ENCODE peak calls at places on chromosome 18, in seven cellular contexts. One of them, this sample, is unnamed. For H3K36me3, the result is how much of the 10 kb centered on the place peaks cover.

GRCh38 chr18:7082666-7083065 is 34.9 kb downstream of the LAMA1 start:
- DNase-seq in MG63: no peak
- DNase-seq in thoracic aorta: no peak
- DNase-seq in breast epithelium: no peak
- DNase-seq in effector memory CD4-positive, alpha-beta T cell: no peak
- DNase-seq in neuronal stem cell: no peak
- DNase-seq in CD8-positive, alpha-beta T cell: no peak
- DNase-seq in this sample: no peak

GRCh38 chr18:685438-685837 is 27.0 kb downstream of the ENOSF1 start:
- DNase-seq in neuronal stem cell: no peak
- DNase-seq in CD8-positive, alpha-beta T cell: no peak
- DNase-seq in breast epithelium: no peak
- DNase-seq in MG63: no peak
- DNase-seq in effector memory CD4-positive, alpha-beta T cell: no peak
- DNase-seq in thoracic aorta: no peak
- DNase-seq in this sample: no peak

GRCh38 chr18:58896268-58896667 is 31.6 kb downstream of the ZNF532 start:
- DNase-seq in MG63: no peak
- DNase-seq in breast epithelium: no peak
- DNase-seq in CD8-positive, alpha-beta T cell: no peak
- DNase-seq in effector memory CD4-positive, alpha-beta T cell: no peak
- DNase-seq in neuronal stem cell: no peak
- DNase-seq in thoracic aorta: no peak
- DNase-seq in this sample: no peak

GRCh38 chr18:74608681-74609080 is 11.0 kb downstream of the ZNF407 start:
- DNase-seq in MG63: no peak
- DNase-seq in neuronal stem cell: no peak
- DNase-seq in CD8-positive, alpha-beta T cell: no peak
- DNase-seq in effector memory CD4-positive, alpha-beta T cell: no peak
- DNase-seq in thoracic aorta: no peak
- DNase-seq in breast epithelium: no peak
- DNase-seq in this sample: no peak

GRCh38 chr18:76364282-76365259 is 130.5 kb downstream of the ZNF516 start:
- DNase-seq in breast epithelium: no peak
- DNase-seq in effector memory CD4-positive, alpha-beta T cell: no peak
- DNase-seq in neuronal stem cell: no peak
- DNase-seq in CD8-positive, alpha-beta T cell: no peak
- DNase-seq in MG63: no peak
- DNase-seq in thoracic aorta: no peak
- DNase-seq in this sample: no peak

GRCh38 chr18:77061291-77061945 is 71.2 kb downstream of the MBP start:
- DNase-seq in MG63: no peak
- DNase-seq in CD8-positive, alpha-beta T cell: no peak
- DNase-seq in thoracic aorta: no peak
- DNase-seq in neuronal stem cell: no peak
- DNase-seq in breast epithelium: no peak
- DNase-seq in effector memory CD4-positive, alpha-beta T cell: no peak
- DNase-seq in this sample: no peak

GRCh38 chr18:50091495-50092249 is 103.3 kb downstream of the MYO5B start:
- DNase-seq in breast epithelium: no peak
- DNase-seq in neuronal stem cell: no peak
- DNase-seq in thoracic aorta: no peak
- DNase-seq in MG63: no peak
- DNase-seq in CD8-positive, alpha-beta T cell: no peak
- DNase-seq in effector memory CD4-positive, alpha-beta T cell: no peak
- DNase-seq in this sample: no peak

GRCh38 chr18:58863539-58864145 is 1.0 kb upstream of the ZNF532 start:
- DNase-seq in effector memory CD4-positive, alpha-beta T cell: no peak
- DNase-seq in neuronal stem cell: peak
- DNase-seq in thoracic aorta: no peak
- DNase-seq in breast epithelium: no peak
- DNase-seq in MG63: peak
- DNase-seq in CD8-positive, alpha-beta T cell: no peak
- DNase-seq in this sample: peak

GRCh38 chr18:23857756-23858155 is 156.8 kb upstream of the TTC39C start:
- DNase-seq in thoracic aorta: no peak
- DNase-seq in breast epithelium: no peak
- DNase-seq in MG63: no peak
- DNase-seq in CD8-positive, alpha-beta T cell: no peak
- DNase-seq in neuronal stem cell: no peak
- DNase-seq in effector memory CD4-positive, alpha-beta T cell: no peak
- DNase-seq in this sample: peak

GRCh38 chr18:63099848-63100625 is 219.5 kb downstream of the BCL2 start:
- DNase-seq in MG63: no peak
- DNase-seq in thoracic aorta: no peak
- DNase-seq in breast epithelium: no peak
- DNase-seq in CD8-positive, alpha-beta T cell: no peak
- DNase-seq in neuronal stem cell: no peak
- DNase-seq in effector memory CD4-positive, alpha-beta T cell: no peak
- DNase-seq in this sample: peak

GRCh38 chr18:62522178-62522509 is 681 bp upstream of the ZCCHC2 start:
- DNase-seq in effector memory CD4-positive, alpha-beta T cell: no peak
- DNase-seq in CD8-positive, alpha-beta T cell: no peak
- DNase-seq in MG63: no peak
- DNase-seq in thoracic aorta: no peak
- DNase-seq in breast epithelium: no peak
- DNase-seq in neuronal stem cell: no peak
- DNase-seq in this sample: no peak

GRCh38 chr18:80168982-80169381 is 59.9 kb downstream of the ADNP2 start:
- DNase-seq in MG63: no peak
- DNase-seq in CD8-positive, alpha-beta T cell: no peak
- DNase-seq in thoracic aorta: no peak
- DNase-seq in breast epithelium: no peak
- DNase-seq in effector memory CD4-positive, alpha-beta T cell: no peak
- DNase-seq in neuronal stem cell: no peak
- DNase-seq in this sample: no peak

GRCh38 chr18:61731693-61732376 is 161.0 kb downstream of the RNF152 start:
- DNase-seq in thoracic aorta: no peak
- DNase-seq in CD8-positive, alpha-beta T cell: no peak
- DNase-seq in effector memory CD4-positive, alpha-beta T cell: no peak
- DNase-seq in breast epithelium: no peak
- DNase-seq in MG63: peak
- DNase-seq in neuronal stem cell: no peak
- DNase-seq in this sample: no peak

GRCh38 chr18:22988208-22988607 is 55.1 kb downstream of the RBBP8 start:
- DNase-seq in breast epithelium: no peak
- DNase-seq in CD8-positive, alpha-beta T cell: no peak
- DNase-seq in thoracic aorta: no peak
- DNase-seq in effector memory CD4-positive, alpha-beta T cell: no peak
- DNase-seq in MG63: no peak
- DNase-seq in neuronal stem cell: no peak
- DNase-seq in this sample: no peak

GRCh38 chr18:5237083-5237722 is 40.1 kb upstream of the AKAIN1 start:
- DNase-seq in MG63: no peak
- DNase-seq in neuronal stem cell: peak
- DNase-seq in effector memory CD4-positive, alpha-beta T cell: no peak
- DNase-seq in thoracic aorta: no peak
- DNase-seq in breast epithelium: peak
- DNase-seq in CD8-positive, alpha-beta T cell: peak
- DNase-seq in this sample: no peak

GRCh38 chr18:74804677-74805076 is 207.0 kb downstream of the ZNF407 start:
- DNase-seq in MG63: no peak
- DNase-seq in neuronal stem cell: no peak
- DNase-seq in thoracic aorta: no peak
- DNase-seq in breast epithelium: no peak
- DNase-seq in effector memory CD4-positive, alpha-beta T cell: no peak
- DNase-seq in CD8-positive, alpha-beta T cell: no peak
- DNase-seq in this sample: no peak

GRCh38 chr18:69143084-69143483 is 257.6 kb upstream of the DOK6 start:
- DNase-seq in effector memory CD4-positive, alpha-beta T cell: no peak
- DNase-seq in MG63: no peak
- DNase-seq in neuronal stem cell: no peak
- DNase-seq in breast epithelium: no peak
- DNase-seq in thoracic aorta: no peak
- DNase-seq in CD8-positive, alpha-beta T cell: no peak
- DNase-seq in this sample: no peak

GRCh38 chr18:79927597-79928562 is 23.6 kb downstream of the SLC66A2 start:
- DNase-seq in MG63: no peak
- DNase-seq in breast epithelium: peak
- DNase-seq in neuronal stem cell: no peak
- DNase-seq in effector memory CD4-positive, alpha-beta T cell: no peak
- DNase-seq in thoracic aorta: no peak
- DNase-seq in CD8-positive, alpha-beta T cell: no peak
- DNase-seq in this sample: no peak

GRCh38 chr18:22549260-22549937 is 131.7 kb upstream of the CTAGE1 start:
- DNase-seq in neuronal stem cell: no peak
- DNase-seq in CD8-positive, alpha-beta T cell: no peak
- DNase-seq in breast epithelium: no peak
- DNase-seq in thoracic aorta: no peak
- DNase-seq in effector memory CD4-positive, alpha-beta T cell: no peak
- DNase-seq in MG63: no peak
- DNase-seq in this sample: no peak

GRCh38 chr18:702957-703659 is 9.3 kb downstream of the ENOSF1 start:
- DNase-seq in CD8-positive, alpha-beta T cell: no peak
- DNase-seq in MG63: peak
- DNase-seq in effector memory CD4-positive, alpha-beta T cell: no peak
- DNase-seq in breast epithelium: no peak
- DNase-seq in neuronal stem cell: no peak
- DNase-seq in thoracic aorta: no peak
- DNase-seq in this sample: no peak

GRCh38 chr18:6406075-6406909 is 8.4 kb downstream of the L3MBTL4 start:
- DNase-seq in thoracic aorta: no peak
- DNase-seq in neuronal stem cell: no peak
- DNase-seq in breast epithelium: no peak
- DNase-seq in CD8-positive, alpha-beta T cell: no peak
- DNase-seq in MG63: no peak
- DNase-seq in effector memory CD4-positive, alpha-beta T cell: no peak
- DNase-seq in this sample: no peak

DNA sequence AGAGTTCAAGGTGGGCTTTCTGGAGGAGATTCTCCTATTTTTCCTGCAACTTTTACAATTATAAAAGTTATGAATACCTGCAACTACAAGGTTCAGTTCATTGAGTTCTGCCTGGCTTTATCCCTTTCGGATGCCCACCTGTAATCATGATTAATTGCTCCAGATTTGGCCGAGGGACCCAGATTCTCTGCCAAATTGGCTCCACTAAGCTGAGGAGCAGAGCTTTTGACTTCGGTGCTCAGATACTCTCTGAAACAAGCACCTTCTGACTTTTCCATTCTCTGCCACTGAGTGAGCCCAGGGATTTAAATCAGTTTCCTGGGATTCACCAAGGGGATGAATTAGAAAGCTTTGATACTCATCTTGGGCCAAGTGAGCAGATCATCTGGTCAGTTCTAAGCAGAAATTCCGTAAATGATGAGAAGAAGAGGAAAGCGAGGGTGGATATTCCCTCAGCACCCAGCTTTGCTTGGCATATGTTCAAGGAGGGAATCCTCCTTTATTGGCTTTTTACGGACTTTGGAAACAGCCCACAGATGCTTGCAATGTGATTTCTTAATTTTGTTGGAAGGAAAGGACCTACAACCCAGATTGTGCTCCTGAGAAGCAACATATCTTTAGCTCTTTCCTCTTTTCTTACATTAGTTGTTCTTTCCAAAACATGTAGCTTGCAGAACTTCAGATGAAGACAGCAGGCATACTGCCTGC is 179.2 kb downstream of the SETBP1 start:
- DNase-seq in MG63: no peak
- DNase-seq in neuronal stem cell: no peak
- DNase-seq in thoracic aorta: no peak
- DNase-seq in breast epithelium: no peak
- DNase-seq in CD8-positive, alpha-beta T cell: no peak
- DNase-seq in effector memory CD4-positive, alpha-beta T cell: no peak
- DNase-seq in this sample: no peak
- H3K4me3 ChIP-seq in MG63: no peak
- H3K4me3 ChIP-seq in neuronal stem cell: no peak
- H3K4me3 ChIP-seq in thoracic aorta: no peak
- H3K4me3 ChIP-seq in breast epithelium: no peak
- H3K4me3 ChIP-seq in CD8-positive, alpha-beta T cell: no peak
- H3K4me3 ChIP-seq in effector memory CD4-positive, alpha-beta T cell: no peak
- H3K4me3 ChIP-seq in this sample: no peak

GRCh38 chr18:3458952-3459853 is 9.2 kb downstream of the TGIF1 start:
- DNase-seq in effector memory CD4-positive, alpha-beta T cell: no peak
- DNase-seq in CD8-positive, alpha-beta T cell: no peak
- DNase-seq in MG63: no peak
- DNase-seq in neuronal stem cell: no peak
- DNase-seq in breast epithelium: no peak
- DNase-seq in thoracic aorta: no peak
- DNase-seq in this sample: no peak
- H3K36me3 ChIP-seq in effector memory CD4-positive, alpha-beta T cell: under half
- H3K36me3 ChIP-seq in CD8-positive, alpha-beta T cell: under half
- H3K36me3 ChIP-seq in MG63: half or more
- H3K36me3 ChIP-seq in neuronal stem cell: under half
- H3K36me3 ChIP-seq in breast epithelium: under half
- H3K36me3 ChIP-seq in thoracic aorta: under half
- H3K36me3 ChIP-seq in this sample: under half

GRCh38 chr18:55534547-55534946 is 53.4 kb downstream of the TCF4 start:
- DNase-seq in thoracic aorta: no peak
- DNase-seq in breast epithelium: no peak
- DNase-seq in effector memory CD4-positive, alpha-beta T cell: no peak
- DNase-seq in CD8-positive, alpha-beta T cell: no peak
- DNase-seq in MG63: no peak
- DNase-seq in neuronal stem cell: no peak
- DNase-seq in this sample: no peak
- H3K4me3 ChIP-seq in thoracic aorta: no peak
- H3K4me3 ChIP-seq in breast epithelium: no peak
- H3K4me3 ChIP-seq in effector memory CD4-positive, alpha-beta T cell: no peak
- H3K4me3 ChIP-seq in CD8-positive, alpha-beta T cell: no peak
- H3K4me3 ChIP-seq in MG63: no peak
- H3K4me3 ChIP-seq in neuronal stem cell: no peak
- H3K4me3 ChIP-seq in this sample: no peak

GRCh38 chr18:12819330-12819729 is 64.7 kb downstream of the PTPN2 start:
- DNase-seq in thoracic aorta: no peak
- DNase-seq in CD8-positive, alpha-beta T cell: no peak
- DNase-seq in effector memory CD4-positive, alpha-beta T cell: no peak
- DNase-seq in MG63: no peak
- DNase-seq in breast epithelium: no peak
- DNase-seq in neuronal stem cell: no peak
- DNase-seq in this sample: no peak

GRCh38 chr18:12821408-12821807 is 62.6 kb downstream of the PTPN2 start:
- DNase-seq in neuronal stem cell: no peak
- DNase-seq in thoracic aorta: no peak
- DNase-seq in effector memory CD4-positive, alpha-beta T cell: no peak
- DNase-seq in CD8-positive, alpha-beta T cell: no peak
- DNase-seq in MG63: no peak
- DNase-seq in breast epithelium: no peak
- DNase-seq in this sample: no peak

GRCh38 chr18:12819822-12820221 is 64.2 kb downstream of the PTPN2 start:
- DNase-seq in thoracic aorta: no peak
- DNase-seq in CD8-positive, alpha-beta T cell: no peak
- DNase-seq in neuronal stem cell: no peak
- DNase-seq in breast epithelium: no peak
- DNase-seq in effector memory CD4-positive, alpha-beta T cell: no peak
- DNase-seq in MG63: no peak
- DNase-seq in this sample: no peak

GRCh38 chr18:12823892-12824291 is 60.1 kb downstream of the PTPN2 start:
- DNase-seq in thoracic aorta: no peak
- DNase-seq in breast epithelium: no peak
- DNase-seq in MG63: no peak
- DNase-seq in effector memory CD4-positive, alpha-beta T cell: no peak
- DNase-seq in neuronal stem cell: no peak
- DNase-seq in CD8-positive, alpha-beta T cell: no peak
- DNase-seq in this sample: no peak

DNA sequence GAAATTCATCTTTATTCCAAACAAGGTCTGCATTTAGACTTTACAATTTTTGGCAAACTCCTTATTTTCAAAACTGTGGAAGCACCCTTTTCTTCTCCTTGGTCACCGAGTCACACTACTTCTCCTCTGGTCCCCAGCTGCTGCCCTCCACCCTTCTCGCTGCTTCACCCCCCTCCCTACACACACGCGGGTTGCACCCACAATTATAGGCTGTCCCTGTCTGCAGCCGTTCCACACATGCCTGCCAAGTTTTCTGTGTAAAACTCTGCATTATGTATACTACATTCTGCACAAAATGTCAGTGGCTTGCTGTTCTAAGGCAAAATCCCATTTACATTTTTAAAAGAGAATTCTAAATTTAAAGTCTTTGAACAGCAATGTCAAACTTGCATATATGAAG is 63.5 kb downstream of the PTPN2 start:
- DNase-seq in CD8-positive, alpha-beta T cell: no peak
- DNase-seq in neuronal stem cell: no peak
- DNase-seq in effector memory CD4-positive, alpha-beta T cell: no peak
- DNase-seq in MG63: no peak
- DNase-seq in thoracic aorta: no peak
- DNase-seq in breast epithelium: no peak
- DNase-seq in this sample: no peak
- H3K36me3 ChIP-seq in CD8-positive, alpha-beta T cell: under half
- H3K36me3 ChIP-seq in neuronal stem cell: under half
- H3K36me3 ChIP-seq in effector memory CD4-positive, alpha-beta T cell: under half
- H3K36me3 ChIP-seq in MG63: under half
- H3K36me3 ChIP-seq in thoracic aorta: under half
- H3K36me3 ChIP-seq in breast epithelium: under half
- H3K36me3 ChIP-seq in this sample: under half

This sample was measured in lung.